ENCODE peak calls at places on chromosomes 12 and 14, in five cellular contexts. Y, R, G, P and O are unnamed samples.

GRCh38 chr12:78181544-78182162 is 351.0 kb downstream of the NAV3 start:
- ATAC-seq in Y (peak), R (no peak), G (no peak), P (peak), O (no peak)

GRCh38 chr12:29552994-29553748 is 55.7 kb upstream of the OVCH1 start:
- ATAC-seq in Y (no peak), R (no peak), G (no peak), P (no peak), O (no peak)

GRCh38 chr12:3241621-3242020 is 164.4 kb downstream of the TSPAN9 start:
- ATAC-seq in Y (no peak), R (no peak), G (no peak), P (peak), O (no peak)

GRCh38 chr14:26773906-26774593 is 176.2 kb upstream of the NOVA1 start:
- ATAC-seq in Y (no peak), R (no peak), G (no peak), P (no peak), O (no peak)

GRCh38 chr14:59565112-59565511 is 11.5 kb downstream of the CCDC175 start:
- ATAC-seq in Y (no peak), R (no peak), G (no peak), P (no peak), O (no peak)

GRCh38 chr14:68677476-68677875 is 115.4 kb downstream of the ZFP36L1 start:
- ATAC-seq in Y (no peak), R (no peak), G (no peak), P (no peak), O (no peak)

GRCh38 chr12:40178701-40179100 is 46.1 kb upstream of the LRRK2 start:
- ATAC-seq in Y (no peak), R (no peak), G (no peak), P (no peak), O (no peak)

GRCh38 chr12:57737467-57738141 is 938 bp downstream of the AGAP2 start:
- ATAC-seq in Y (peak), R (no peak), G (no peak), P (peak), O (peak)

GRCh38 chr12:120197542-120197887 is 3.0 kb upstream of the GCN1 start:
- ATAC-seq in Y (no peak), R (no peak), G (no peak), P (no peak), O (no peak)
- TF ChIP-seq POLR2AphosphoS5 in Y (no peak), R (no peak), G (no peak), P (peak), O (no peak)

DNA sequence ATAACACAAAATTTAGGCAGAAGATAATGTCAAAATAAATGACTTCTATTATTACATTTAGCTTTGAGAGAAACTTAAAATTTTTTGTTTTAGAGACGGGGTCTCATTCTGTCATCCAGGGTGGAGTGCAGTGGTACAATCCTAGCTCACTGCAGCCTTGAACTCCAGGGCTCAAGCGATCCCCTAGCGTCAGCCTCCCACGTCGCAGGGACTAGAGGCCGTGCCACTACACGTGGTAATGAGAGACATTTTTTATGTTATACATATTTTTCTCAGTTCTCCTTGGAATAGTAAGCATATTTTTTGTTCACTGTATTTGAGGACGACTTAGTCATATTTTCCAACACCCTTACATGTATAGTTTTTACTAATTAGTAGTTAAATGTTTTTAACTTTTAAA is 21.5 kb upstream of the NUDT4 start:
- ATAC-seq in Y (no peak), R (no peak), G (no peak), P (no peak), O (no peak)
- TF ChIP-seq CTCF in Y (no peak), R (no peak), G (no peak), P (no peak), O (no peak)

DNA sequence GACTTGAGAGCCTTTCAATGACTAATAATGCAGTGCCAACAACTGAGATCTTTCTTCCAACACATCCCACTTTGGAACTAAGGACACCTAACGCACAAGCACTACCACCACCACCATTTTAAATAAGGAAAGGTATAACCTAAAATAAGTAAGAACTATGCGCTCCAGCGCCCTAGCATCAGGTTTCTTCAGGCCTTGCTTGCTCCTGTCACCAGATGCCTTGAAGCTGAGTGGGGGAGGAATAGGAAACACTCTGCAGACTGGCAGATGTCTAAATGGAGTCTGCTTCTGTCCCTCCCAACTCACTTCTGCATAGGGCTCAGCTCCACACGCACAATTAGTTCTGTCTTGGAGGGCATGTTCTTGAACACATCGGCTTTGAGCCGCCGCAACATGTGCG is 15.1 kb downstream of the CHD4 start:
- ATAC-seq in Y (no peak), R (no peak), G (no peak), P (no peak), O (no peak)
- TF ChIP-seq POLR2AphosphoS5 in Y (no peak), R (no peak), G (no peak), P (no peak), O (no peak)

GRCh38 chr12:123444396-123445026 is 8.0 kb upstream of the RILPL2 start:
- ATAC-seq in Y (no peak), R (no peak), G (no peak), P (peak), O (peak)

GRCh38 chr12:123442774-123443173 is 6.3 kb upstream of the RILPL2 start:
- ATAC-seq in Y (no peak), R (no peak), G (no peak), P (no peak), O (no peak)

GRCh38 chr12:123441523-123442164 is 5.2 kb upstream of the RILPL2 start:
- ATAC-seq in Y (no peak), R (no peak), G (no peak), P (no peak), O (no peak)

GRCh38 chr12:123449103-123449736 is 8.7 kb upstream of the SNRNP35 start:
- ATAC-seq in Y (peak), R (no peak), G (peak), P (peak), O (no peak)

GRCh38 chr12:123445388-123446344 is 9.2 kb upstream of the RILPL2 start:
- ATAC-seq in Y (peak), R (peak), G (no peak), P (no peak), O (peak)
- TF ChIP-seq CTCF in Y (no peak), R (no peak), G (no peak), P (no peak), O (no peak)

DNA sequence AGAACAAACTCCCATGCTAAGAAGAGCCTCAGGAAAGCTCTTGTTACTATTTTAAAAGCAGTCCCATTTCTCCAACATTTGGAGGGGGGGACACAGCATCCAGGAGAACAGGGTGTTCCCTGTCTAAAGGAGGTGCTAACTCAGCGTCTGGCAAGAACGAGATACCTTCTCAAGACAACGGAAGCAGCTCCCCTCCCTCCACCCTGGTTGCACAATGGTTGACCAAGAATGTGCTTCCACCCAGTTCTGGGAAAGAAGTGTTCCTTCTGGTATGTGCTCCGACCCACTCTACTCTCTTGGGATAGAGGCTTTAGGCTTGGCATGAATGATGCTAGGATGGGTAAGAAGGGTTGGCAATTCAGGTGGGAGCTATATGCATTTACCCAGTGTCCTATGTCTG is 1.5 kb upstream of the KRT6A start:
- ATAC-seq in Y (no peak), R (peak), G (no peak), P (no peak), O (peak)
- TF ChIP-seq POLR2AphosphoS5 in Y (no peak), R (peak), G (no peak), P (no peak), O (peak)

GRCh38 chr14:20757963-20758362 is 10.2 kb upstream of the EDDM3B start:
- ATAC-seq in Y (no peak), R (no peak), G (no peak), P (no peak), O (no peak)
- TF ChIP-seq CTCF in Y (peak), R (peak), G (peak), P (peak), O (no peak)

GRCh38 chr12:64404470-64405446 is 566 bp downstream of the XPOT start:
- ATAC-seq in Y (peak), R (peak), G (peak), P (peak), O (peak)

GRCh38 chr12:64403708-64404469 is at the start of gene XPOT:
- ATAC-seq in Y (peak), R (peak), G (peak), P (peak), O (peak)

GRCh38 chr12:64402181-64402580 is 2.0 kb upstream of the XPOT start:
- ATAC-seq in Y (no peak), R (no peak), G (no peak), P (no peak), O (no peak)

GRCh38 chr12:64395739-64396138 is 5.2 kb upstream of the C12orf56 start:
- ATAC-seq in Y (no peak), R (no peak), G (no peak), P (no peak), O (no peak)

DNA sequence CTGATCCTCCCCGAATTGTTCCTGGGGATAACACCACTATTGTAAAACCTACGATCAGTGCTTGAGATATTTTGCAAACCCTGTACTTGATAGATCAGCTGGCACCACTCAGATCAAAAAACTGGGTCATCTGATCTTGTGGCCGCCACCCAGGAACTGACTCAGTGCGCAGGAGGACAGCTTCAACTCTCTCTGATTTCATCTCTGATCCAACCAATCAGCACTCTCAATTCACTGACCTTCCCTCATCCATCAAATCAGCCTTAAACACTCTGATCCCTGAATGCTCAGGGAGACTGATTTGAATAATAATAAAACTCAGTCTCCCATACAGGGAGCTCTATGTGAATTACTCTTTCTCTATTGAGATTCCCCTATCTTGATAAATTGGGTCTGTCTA is 4.2 kb upstream of the XPOT start:
- ATAC-seq in Y (no peak), R (no peak), G (no peak), P (no peak), O (no peak)
- TF ChIP-seq POLR2AphosphoS5 in Y (no peak), R (no peak), G (no peak), P (no peak), O (no peak)

GRCh38 chr14:32933943-32934890 is 4.5 kb upstream of the NPAS3 start:
- ATAC-seq in Y (peak), R (no peak), G (no peak), P (peak), O (no peak)

GRCh38 chr14:32932302-32932920 is 6.3 kb upstream of the NPAS3 start:
- ATAC-seq in Y (no peak), R (no peak), G (no peak), P (no peak), O (no peak)

GRCh38 chr14:32934891-32935633 is 3.6 kb upstream of the NPAS3 start:
- ATAC-seq in Y (no peak), R (no peak), G (no peak), P (no peak), O (no peak)

GRCh38 chr14:32932921-32933622 is 5.6 kb upstream of the NPAS3 start:
- ATAC-seq in Y (no peak), R (peak), G (no peak), P (peak), O (peak)

GRCh38 chr14:32933623-32933942 is 5.1 kb upstream of the NPAS3 start:
- ATAC-seq in Y (peak), R (no peak), G (no peak), P (peak), O (no peak)
- TF ChIP-seq CTCF in Y (no peak), R (peak), G (no peak), P (no peak), O (peak)